ENCODE peak calls at places on chromosome 17, in eight cellular contexts. One of them, this sample, is unnamed.

GRCh38 chr17:68204736-68205135 is 43.1 kb upstream of the AMZ2 start:
- DNase-seq in K562: no peak
- DNase-seq in stomach: no peak
- DNase-seq in sigmoid colon: no peak
- DNase-seq in spleen: peak; percentile 83
- DNase-seq in breast epithelium: no peak
- DNase-seq in upper lobe of left lung: peak; percentile 56
- DNase-seq in HepG2: no peak
- DNase-seq in this sample: no peak

GRCh38 chr17:75288359-75288758 is 874 bp downstream of the SLC25A19 start:
- DNase-seq in sigmoid colon: no peak
- DNase-seq in K562: no peak
- DNase-seq in stomach: no peak
- DNase-seq in spleen: no peak
- DNase-seq in upper lobe of left lung: no peak
- DNase-seq in breast epithelium: no peak
- DNase-seq in HepG2: no peak
- DNase-seq in this sample: no peak

GRCh38 chr17:51435641-51436091 is 175.3 kb downstream of the UTP18 start:
- DNase-seq in upper lobe of left lung: peak; percentile 67
- DNase-seq in breast epithelium: no peak
- DNase-seq in spleen: no peak
- DNase-seq in sigmoid colon: no peak
- DNase-seq in K562: peak; percentile 55
- DNase-seq in stomach: peak; percentile 80
- DNase-seq in HepG2: peak; percentile 92
- DNase-seq in this sample: no peak

GRCh38 chr17:54849660-54850059 is 51.0 kb upstream of the TOM1L1 start:
- DNase-seq in HepG2: no peak
- DNase-seq in K562: no peak
- DNase-seq in spleen: no peak
- DNase-seq in stomach: no peak
- DNase-seq in upper lobe of left lung: no peak
- DNase-seq in breast epithelium: no peak
- DNase-seq in sigmoid colon: no peak
- DNase-seq in this sample: no peak

GRCh38 chr17:12727076-12727750 is 61.5 kb downstream of the MYOCD start:
- DNase-seq in sigmoid colon: no peak
- DNase-seq in K562: no peak
- DNase-seq in breast epithelium: no peak
- DNase-seq in upper lobe of left lung: no peak
- DNase-seq in HepG2: no peak
- DNase-seq in spleen: no peak
- DNase-seq in stomach: no peak
- DNase-seq in this sample: no peak

GRCh38 chr17:64152428-64153125 is 22.6 kb upstream of the ERN1 start:
- DNase-seq in upper lobe of left lung: no peak
- DNase-seq in spleen: no peak
- DNase-seq in sigmoid colon: no peak
- DNase-seq in stomach: no peak
- DNase-seq in breast epithelium: no peak
- DNase-seq in K562: no peak
- DNase-seq in HepG2: no peak
- DNase-seq in this sample: peak; percentile 35

GRCh38 chr17:73105448-73105847 is 13.0 kb upstream of the SLC39A11 start:
- DNase-seq in K562: no peak
- DNase-seq in upper lobe of left lung: no peak
- DNase-seq in sigmoid colon: no peak
- DNase-seq in breast epithelium: no peak
- DNase-seq in HepG2: no peak
- DNase-seq in spleen: no peak
- DNase-seq in stomach: no peak
- DNase-seq in this sample: no peak

GRCh38 chr17:45983614-45984310 is 15.3 kb upstream of the STH start:
- DNase-seq in spleen: peak; percentile 44
- DNase-seq in sigmoid colon: no peak
- DNase-seq in breast epithelium: no peak
- DNase-seq in HepG2: no peak
- DNase-seq in upper lobe of left lung: no peak
- DNase-seq in stomach: no peak
- DNase-seq in K562: no peak
- DNase-seq in this sample: no peak

GRCh38 chr17:59829217-59830006 is 63.3 kb downstream of the TUBD1 start:
- DNase-seq in stomach: no peak
- DNase-seq in spleen: no peak
- DNase-seq in HepG2: peak; percentile 97
- DNase-seq in sigmoid colon: no peak
- DNase-seq in K562: peak; percentile 77
- DNase-seq in upper lobe of left lung: no peak
- DNase-seq in breast epithelium: no peak
- DNase-seq in this sample: no peak

GRCh38 chr17:40218740-40219072 is 398 bp upstream of the WIPF2 start:
- DNase-seq in stomach: peak; percentile 61
- DNase-seq in sigmoid colon: peak; percentile 89
- DNase-seq in spleen: peak; percentile 89
- DNase-seq in breast epithelium: peak; percentile 49
- DNase-seq in HepG2: peak; percentile 37
- DNase-seq in upper lobe of left lung: peak; percentile 74
- DNase-seq in K562: peak; percentile 71
- DNase-seq in this sample: peak; percentile 87

GRCh38 chr17:80456465-80457235 is 19.8 kb downstream of the NPTX1 start:
- DNase-seq in upper lobe of left lung: no peak
- DNase-seq in K562: peak; percentile 71
- DNase-seq in breast epithelium: no peak
- DNase-seq in spleen: no peak
- DNase-seq in HepG2: no peak
- DNase-seq in stomach: no peak
- DNase-seq in sigmoid colon: peak; percentile 93
- DNase-seq in this sample: no peak

GRCh38 chr17:57480438-57481196 is 224.3 kb downstream of the MSI2 start:
- DNase-seq in K562: peak; percentile 47
- DNase-seq in spleen: no peak
- DNase-seq in breast epithelium: peak; percentile 48
- DNase-seq in HepG2: peak; percentile 31
- DNase-seq in stomach: no peak
- DNase-seq in upper lobe of left lung: no peak
- DNase-seq in sigmoid colon: no peak
- DNase-seq in this sample: no peak

GRCh38 chr17:34634551-34635160 is 55.3 kb downstream of the TMEM132E start:
- DNase-seq in spleen: no peak
- DNase-seq in upper lobe of left lung: no peak
- DNase-seq in breast epithelium: no peak
- DNase-seq in stomach: no peak
- DNase-seq in K562: no peak
- DNase-seq in sigmoid colon: no peak
- DNase-seq in HepG2: no peak
- DNase-seq in this sample: no peak

GRCh38 chr17:34110315-34110714 is 144.8 kb upstream of the CCL2 start:
- DNase-seq in stomach: no peak
- DNase-seq in sigmoid colon: no peak
- DNase-seq in upper lobe of left lung: no peak
- DNase-seq in spleen: no peak
- DNase-seq in K562: no peak
- DNase-seq in breast epithelium: no peak
- DNase-seq in HepG2: no peak
- DNase-seq in this sample: no peak

GRCh38 chr17:80474231-80474932 is 2.0 kb downstream of the NPTX1 start:
- DNase-seq in HepG2: no peak
- DNase-seq in K562: peak; percentile 40
- DNase-seq in spleen: no peak
- DNase-seq in breast epithelium: no peak
- DNase-seq in stomach: no peak
- DNase-seq in sigmoid colon: peak; percentile 84
- DNase-seq in upper lobe of left lung: no peak
- DNase-seq in this sample: no peak

GRCh38 chr17:59643159-59643857 is 23.6 kb downstream of the CLTC start:
- DNase-seq in stomach: no peak
- DNase-seq in HepG2: no peak
- DNase-seq in spleen: no peak
- DNase-seq in sigmoid colon: no peak
- DNase-seq in K562: no peak
- DNase-seq in upper lobe of left lung: no peak
- DNase-seq in breast epithelium: no peak
- DNase-seq in this sample: no peak

GRCh38 chr17:17532991-17533390 is 36.8 kb upstream of the RASD1 start:
- DNase-seq in upper lobe of left lung: no peak
- DNase-seq in K562: no peak
- DNase-seq in HepG2: no peak
- DNase-seq in sigmoid colon: no peak
- DNase-seq in breast epithelium: no peak
- DNase-seq in spleen: no peak
- DNase-seq in stomach: no peak
- DNase-seq in this sample: no peak

GRCh38 chr17:2778489-2778888 is 17.7 kb upstream of the RAP1GAP2 start:
- DNase-seq in breast epithelium: no peak
- DNase-seq in HepG2: no peak
- DNase-seq in spleen: no peak
- DNase-seq in sigmoid colon: no peak
- DNase-seq in K562: no peak
- DNase-seq in upper lobe of left lung: no peak
- DNase-seq in stomach: no peak
- DNase-seq in this sample: no peak

GRCh38 chr17:13596241-13596941 is 5.3 kb downstream of the HS3ST3A1 start:
- DNase-seq in K562: peak; percentile 9
- DNase-seq in upper lobe of left lung: no peak
- DNase-seq in sigmoid colon: no peak
- DNase-seq in spleen: no peak
- DNase-seq in HepG2: no peak
- DNase-seq in stomach: no peak
- DNase-seq in breast epithelium: no peak
- DNase-seq in this sample: no peak

GRCh38 chr17:79977711-79978544 is 57.7 kb downstream of the TBC1D16 start:
- DNase-seq in spleen: peak; percentile 80
- DNase-seq in stomach: no peak
- DNase-seq in upper lobe of left lung: no peak
- DNase-seq in breast epithelium: no peak
- DNase-seq in HepG2: no peak
- DNase-seq in sigmoid colon: peak; percentile 63
- DNase-seq in K562: no peak
- DNase-seq in this sample: peak; percentile 75

GRCh38 chr17:78884148-78884870 is 18.7 kb downstream of the CEP295NL start:
- DNase-seq in breast epithelium: no peak
- DNase-seq in stomach: no peak
- DNase-seq in spleen: no peak
- DNase-seq in sigmoid colon: no peak
- DNase-seq in HepG2: no peak
- DNase-seq in upper lobe of left lung: no peak
- DNase-seq in K562: no peak
- DNase-seq in this sample: no peak

GRCh38 chr17:70987867-70988340 is 818.6 kb downstream of the KCNJ2 start:
- DNase-seq in K562: no peak
- DNase-seq in spleen: no peak
- DNase-seq in sigmoid colon: no peak
- DNase-seq in breast epithelium: no peak
- DNase-seq in upper lobe of left lung: no peak
- DNase-seq in HepG2: no peak
- DNase-seq in stomach: no peak
- DNase-seq in this sample: no peak

GRCh38 chr17:46770818-46771600 is 47.5 kb downstream of the WNT3 start:
- DNase-seq in sigmoid colon: no peak
- DNase-seq in HepG2: peak; percentile 50
- DNase-seq in stomach: peak; percentile 42
- DNase-seq in K562: peak; percentile 84
- DNase-seq in breast epithelium: no peak
- DNase-seq in spleen: peak; percentile 75
- DNase-seq in upper lobe of left lung: peak; percentile 39
- DNase-seq in this sample: peak; percentile 81

GRCh38 chr17:8123695-8124349 is at the start of gene HES7:
- DNase-seq in HepG2: no peak
- DNase-seq in breast epithelium: no peak
- DNase-seq in upper lobe of left lung: no peak
- DNase-seq in sigmoid colon: peak; percentile 79
- DNase-seq in K562: no peak
- DNase-seq in stomach: no peak
- DNase-seq in spleen: no peak
- DNase-seq in this sample: peak; percentile 80
- TF ChIP-seq POLR2AphosphoS5 in HepG2: no peak
- TF ChIP-seq POLR2AphosphoS5 in breast epithelium: no peak
- TF ChIP-seq POLR2AphosphoS5 in upper lobe of left lung: no peak
- TF ChIP-seq POLR2AphosphoS5 in sigmoid colon: no peak
- TF ChIP-seq POLR2AphosphoS5 in K562: no peak
- TF ChIP-seq POLR2AphosphoS5 in stomach: no peak
- TF ChIP-seq POLR2AphosphoS5 in spleen: no peak
- TF ChIP-seq POLR2AphosphoS5 in this sample: no peak

GRCh38 chr17:44829558-44830358 is at the start of gene GJC1:
- DNase-seq in upper lobe of left lung: no peak
- DNase-seq in sigmoid colon: peak; percentile 78
- DNase-seq in spleen: peak; percentile 63
- DNase-seq in K562: peak; percentile 19
- DNase-seq in breast epithelium: no peak
- DNase-seq in HepG2: no peak
- DNase-seq in stomach: no peak
- DNase-seq in this sample: no peak

GRCh38 chr17:44831270-44831770 is 1.2 kb upstream of the GJC1 start:
- DNase-seq in sigmoid colon: no peak
- DNase-seq in K562: no peak
- DNase-seq in stomach: no peak
- DNase-seq in breast epithelium: no peak
- DNase-seq in spleen: peak; percentile 5
- DNase-seq in HepG2: no peak
- DNase-seq in upper lobe of left lung: no peak
- DNase-seq in this sample: no peak

GRCh38 chr17:44832821-44833220 is 2.7 kb upstream of the GJC1 start:
- DNase-seq in stomach: no peak
- DNase-seq in K562: no peak
- DNase-seq in spleen: no peak
- DNase-seq in breast epithelium: no peak
- DNase-seq in sigmoid colon: no peak
- DNase-seq in HepG2: no peak
- DNase-seq in upper lobe of left lung: no peak
- DNase-seq in this sample: no peak

GRCh38 chr17:44828919-44829557 is 1.0 kb downstream of the GJC1 start:
- DNase-seq in HepG2: no peak
- DNase-seq in spleen: no peak
- DNase-seq in upper lobe of left lung: no peak
- DNase-seq in stomach: no peak
- DNase-seq in breast epithelium: no peak
- DNase-seq in K562: no peak
- DNase-seq in sigmoid colon: no peak
- DNase-seq in this sample: no peak

GRCh38 chr17:44830359-44831269 is 527 bp upstream of the GJC1 start:
- DNase-seq in upper lobe of left lung: no peak
- DNase-seq in K562: no peak
- DNase-seq in breast epithelium: no peak
- DNase-seq in stomach: no peak
- DNase-seq in spleen: peak; percentile 64
- DNase-seq in HepG2: no peak
- DNase-seq in sigmoid colon: peak; percentile 74
- DNase-seq in this sample: no peak
- TF ChIP-seq POLR2A in upper lobe of left lung: no peak
- TF ChIP-seq POLR2A in K562: no peak
- TF ChIP-seq POLR2A in breast epithelium: no peak
- TF ChIP-seq POLR2A in stomach: no peak
- TF ChIP-seq POLR2A in spleen: no peak
- TF ChIP-seq POLR2A in HepG2: no peak
- TF ChIP-seq POLR2A in sigmoid colon: no peak
- TF ChIP-seq POLR2A in this sample: no peak

GRCh38 chr17:20033410-20033809 is 24.3 kb downstream of the SPECC1 start:
- DNase-seq in K562: no peak
- DNase-seq in sigmoid colon: no peak
- DNase-seq in breast epithelium: no peak
- DNase-seq in spleen: no peak
- DNase-seq in HepG2: no peak
- DNase-seq in stomach: no peak
- DNase-seq in upper lobe of left lung: no peak
- DNase-seq in this sample: no peak
- TF ChIP-seq POLR2AphosphoS5 in K562: no peak
- TF ChIP-seq POLR2AphosphoS5 in sigmoid colon: no peak
- TF ChIP-seq POLR2AphosphoS5 in breast epithelium: no peak
- TF ChIP-seq POLR2AphosphoS5 in spleen: no peak
- TF ChIP-seq POLR2AphosphoS5 in HepG2: no peak
- TF ChIP-seq POLR2AphosphoS5 in stomach: no peak
- TF ChIP-seq POLR2AphosphoS5 in upper lobe of left lung: no peak
- TF ChIP-seq POLR2AphosphoS5 in this sample: no peak

GRCh38 chr17:48048321-48049140 is at the start of gene NFE2L1:
- DNase-seq in sigmoid colon: peak; percentile 97
- DNase-seq in HepG2: peak; percentile 91
- DNase-seq in spleen: no peak
- DNase-seq in upper lobe of left lung: peak; percentile 96
- DNase-seq in stomach: peak; percentile 90
- DNase-seq in breast epithelium: peak; percentile 85
- DNase-seq in K562: peak; percentile 83
- DNase-seq in this sample: peak; percentile 95
- TF ChIP-seq POLR2A in sigmoid colon: peak; percentile 30
- TF ChIP-seq POLR2A in HepG2: peak; percentile 98
- TF ChIP-seq POLR2A in spleen: no peak
- TF ChIP-seq POLR2A in upper lobe of left lung: peak; percentile 64
- TF ChIP-seq POLR2A in stomach: peak; percentile 16
- TF ChIP-seq POLR2A in breast epithelium: no peak
- TF ChIP-seq POLR2A in K562: peak; percentile 81
- TF ChIP-seq POLR2A in this sample: no peak